ENCODE peak calls at places on chromosome 20, in eight cellular contexts. One of them, this sample, is unnamed.

GRCh38 chr20:62163986-62164762 is 18.7 kb upstream of the MTG2 start:
- DNase-seq in Peyer's patch: no peak
- DNase-seq in esophagus muscularis mucosa: no peak
- DNase-seq in prostate gland: no peak
- DNase-seq in ovary: no peak
- DNase-seq in A549: no peak
- DNase-seq in heart left ventricle: no peak
- DNase-seq in sigmoid colon: no peak
- DNase-seq in this sample: no peak

GRCh38 chr20:64056889-64057627 is 5.9 kb upstream of the TCEA2 start:
- DNase-seq in Peyer's patch: no peak
- DNase-seq in esophagus muscularis mucosa: no peak
- DNase-seq in prostate gland: no peak
- DNase-seq in ovary: no peak
- DNase-seq in A549: no peak
- DNase-seq in heart left ventricle: no peak
- DNase-seq in sigmoid colon: no peak
- DNase-seq in this sample: no peak

GRCh38 chr20:50580016-50580747 is 70.0 kb downstream of the PTPN1 start:
- DNase-seq in Peyer's patch: peak; percentile 84
- DNase-seq in esophagus muscularis mucosa: peak; percentile 92
- DNase-seq in prostate gland: peak; percentile 50
- DNase-seq in ovary: peak; percentile 74
- DNase-seq in A549: peak; percentile 91
- DNase-seq in heart left ventricle: peak; percentile 68
- DNase-seq in sigmoid colon: peak; percentile 86
- DNase-seq in this sample: peak; percentile 64

GRCh38 chr20:30484009-30484748 is 773.3 kb upstream of the DEFB115 start:
- DNase-seq in Peyer's patch: no peak
- DNase-seq in esophagus muscularis mucosa: no peak
- DNase-seq in prostate gland: no peak
- DNase-seq in ovary: no peak
- DNase-seq in A549: no peak
- DNase-seq in heart left ventricle: no peak
- DNase-seq in sigmoid colon: no peak
- DNase-seq in this sample: no peak

GRCh38 chr20:25398363-25399037 is 7.9 kb upstream of the ABHD12 start:
- DNase-seq in Peyer's patch: no peak
- DNase-seq in esophagus muscularis mucosa: no peak
- DNase-seq in prostate gland: no peak
- DNase-seq in ovary: no peak
- DNase-seq in A549: no peak
- DNase-seq in heart left ventricle: no peak
- DNase-seq in sigmoid colon: no peak
- DNase-seq in this sample: no peak

GRCh38 chr20:4989570-4989969 is 11.7 kb downstream of the SLC23A2 start:
- DNase-seq in Peyer's patch: peak; percentile 77
- DNase-seq in esophagus muscularis mucosa: no peak
- DNase-seq in prostate gland: no peak
- DNase-seq in ovary: no peak
- DNase-seq in A549: no peak
- DNase-seq in heart left ventricle: no peak
- DNase-seq in sigmoid colon: no peak
- DNase-seq in this sample: no peak

GRCh38 chr20:23200413-23200812 is 114.3 kb upstream of the CD93 start:
- DNase-seq in Peyer's patch: no peak
- DNase-seq in esophagus muscularis mucosa: no peak
- DNase-seq in prostate gland: no peak
- DNase-seq in ovary: no peak
- DNase-seq in A549: no peak
- DNase-seq in heart left ventricle: no peak
- DNase-seq in sigmoid colon: no peak
- DNase-seq in this sample: no peak

GRCh38 chr20:5510446-5510845 is 193.7 kb upstream of the PROKR2 start:
- DNase-seq in Peyer's patch: no peak
- DNase-seq in esophagus muscularis mucosa: no peak
- DNase-seq in prostate gland: no peak
- DNase-seq in ovary: no peak
- DNase-seq in A549: no peak
- DNase-seq in heart left ventricle: no peak
- DNase-seq in sigmoid colon: no peak
- DNase-seq in this sample: no peak

GRCh38 chr20:10524034-10524476 is 89.0 kb downstream of the SLX4IP start:
- DNase-seq in Peyer's patch: peak; percentile 71
- DNase-seq in esophagus muscularis mucosa: peak; percentile 93
- DNase-seq in prostate gland: no peak
- DNase-seq in ovary: peak; percentile 57
- DNase-seq in A549: no peak
- DNase-seq in heart left ventricle: peak; percentile 48
- DNase-seq in sigmoid colon: peak; percentile 98
- DNase-seq in this sample: no peak

GRCh38 chr20:10371467-10371866 is 62.6 kb downstream of the MKKS start:
- DNase-seq in Peyer's patch: no peak
- DNase-seq in esophagus muscularis mucosa: no peak
- DNase-seq in prostate gland: no peak
- DNase-seq in ovary: no peak
- DNase-seq in A549: no peak
- DNase-seq in heart left ventricle: no peak
- DNase-seq in sigmoid colon: no peak
- DNase-seq in this sample: no peak

GRCh38 chr20:44594730-44595129 is 12.4 kb downstream of the PKIG start:
- DNase-seq in Peyer's patch: no peak
- DNase-seq in esophagus muscularis mucosa: no peak
- DNase-seq in prostate gland: no peak
- DNase-seq in ovary: no peak
- DNase-seq in A549: peak; percentile 46
- DNase-seq in heart left ventricle: no peak
- DNase-seq in sigmoid colon: no peak
- DNase-seq in this sample: no peak

GRCh38 chr20:43853174-43853803 is 61.4 kb upstream of the TOX2 start:
- DNase-seq in Peyer's patch: no peak
- DNase-seq in esophagus muscularis mucosa: no peak
- DNase-seq in prostate gland: no peak
- DNase-seq in ovary: no peak
- DNase-seq in A549: no peak
- DNase-seq in heart left ventricle: no peak
- DNase-seq in sigmoid colon: no peak
- DNase-seq in this sample: no peak

GRCh38 chr20:58550661-58551060 is 35.5 kb upstream of the APCDD1L start:
- DNase-seq in Peyer's patch: no peak
- DNase-seq in esophagus muscularis mucosa: peak; percentile 91
- DNase-seq in prostate gland: peak; percentile 40
- DNase-seq in ovary: no peak
- DNase-seq in A549: no peak
- DNase-seq in heart left ventricle: no peak
- DNase-seq in sigmoid colon: peak; percentile 40
- DNase-seq in this sample: peak; percentile 23

GRCh38 chr20:63658749-63659187 is 656 bp downstream of the RTEL1 start:
- DNase-seq in Peyer's patch: no peak
- DNase-seq in esophagus muscularis mucosa: no peak
- DNase-seq in prostate gland: no peak
- DNase-seq in ovary: no peak
- DNase-seq in A549: no peak
- DNase-seq in heart left ventricle: no peak
- DNase-seq in sigmoid colon: no peak
- DNase-seq in this sample: no peak

DNA sequence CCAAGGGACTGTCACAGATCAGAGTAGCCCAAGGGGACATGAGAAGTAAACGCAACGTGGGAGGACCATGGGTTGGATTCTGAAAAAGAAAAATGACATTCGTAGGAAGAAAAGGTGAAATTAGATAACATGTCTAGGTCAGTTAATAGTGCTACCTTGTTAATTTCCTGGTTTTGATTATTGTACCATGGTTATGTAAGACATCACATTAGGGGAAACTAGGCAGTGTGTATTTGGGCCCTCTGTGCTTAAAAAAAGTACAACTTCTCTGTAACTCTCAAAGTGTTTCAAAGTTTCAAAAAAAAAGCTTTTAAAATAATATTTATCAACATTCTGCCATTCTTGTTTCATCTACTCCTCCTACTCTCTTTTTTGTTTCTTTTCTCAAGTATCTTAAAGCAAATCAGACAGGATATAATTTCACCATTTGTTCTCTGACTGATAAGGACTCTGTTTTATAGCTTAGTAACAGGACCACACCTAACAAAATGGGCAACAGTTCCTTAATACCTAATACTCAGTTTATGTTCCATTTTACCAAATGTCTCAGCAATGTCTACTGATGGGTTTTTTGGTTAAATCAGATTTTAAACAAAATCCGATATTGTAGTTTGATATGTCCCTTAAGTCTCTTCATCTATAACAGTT is 97.1 kb upstream of the PLCB4 start:
- DNase-seq in Peyer's patch: no peak
- DNase-seq in esophagus muscularis mucosa: no peak
- DNase-seq in prostate gland: no peak
- DNase-seq in ovary: no peak
- DNase-seq in A549: no peak
- DNase-seq in heart left ventricle: no peak
- DNase-seq in sigmoid colon: no peak
- DNase-seq in this sample: no peak
- H3K27ac ChIP-seq in Peyer's patch: no peak overlapping the region
- H3K27ac ChIP-seq in esophagus muscularis mucosa: no peak overlapping the region
- H3K27ac ChIP-seq in prostate gland: no peak overlapping the region
- H3K27ac ChIP-seq in ovary: no peak overlapping the region
- H3K27ac ChIP-seq in A549: no peak overlapping the region
- H3K27ac ChIP-seq in heart left ventricle: peak overlapping the region; percentile 36
- H3K27ac ChIP-seq in sigmoid colon: no peak overlapping the region
- H3K27ac ChIP-seq in this sample: no peak overlapping the region

GRCh38 chr20:1087311-1087710 is 31.1 kb upstream of the PSMF1 start:
- DNase-seq in Peyer's patch: no peak
- DNase-seq in esophagus muscularis mucosa: no peak
- DNase-seq in prostate gland: no peak
- DNase-seq in ovary: no peak
- DNase-seq in A549: no peak
- DNase-seq in heart left ventricle: no peak
- DNase-seq in sigmoid colon: no peak
- DNase-seq in this sample: no peak
- H3K4me1 ChIP-seq in Peyer's patch: no peaks in the 10 kb centered on the region
- H3K4me1 ChIP-seq in esophagus muscularis mucosa: no peaks in the 10 kb centered on the region
- H3K4me1 ChIP-seq in prostate gland: no peaks in the 10 kb centered on the region
- H3K4me1 ChIP-seq in ovary: no peaks in the 10 kb centered on the region
- H3K4me1 ChIP-seq in A549: no peaks in the 10 kb centered on the region
- H3K4me1 ChIP-seq in heart left ventricle: no peaks in the 10 kb centered on the region
- H3K4me1 ChIP-seq in sigmoid colon: no peaks in the 10 kb centered on the region
- H3K4me1 ChIP-seq in this sample: no peaks in the 10 kb centered on the region

GRCh38 chr20:32191422-32191821 is 16.1 kb downstream of the PLAGL2 start:
- DNase-seq in Peyer's patch: peak; percentile 38
- DNase-seq in esophagus muscularis mucosa: no peak
- DNase-seq in prostate gland: no peak
- DNase-seq in ovary: no peak
- DNase-seq in A549: no peak
- DNase-seq in heart left ventricle: no peak
- DNase-seq in sigmoid colon: no peak
- DNase-seq in this sample: no peak

GRCh38 chr20:32191873-32192272 is 15.7 kb downstream of the PLAGL2 start:
- DNase-seq in Peyer's patch: peak; percentile 25
- DNase-seq in esophagus muscularis mucosa: no peak
- DNase-seq in prostate gland: no peak
- DNase-seq in ovary: no peak
- DNase-seq in A549: no peak
- DNase-seq in heart left ventricle: no peak
- DNase-seq in sigmoid colon: no peak
- DNase-seq in this sample: no peak

GRCh38 chr20:32199006-32199405 is 8.5 kb downstream of the PLAGL2 start:
- DNase-seq in Peyer's patch: no peak
- DNase-seq in esophagus muscularis mucosa: no peak
- DNase-seq in prostate gland: no peak
- DNase-seq in ovary: no peak
- DNase-seq in A549: no peak
- DNase-seq in heart left ventricle: no peak
- DNase-seq in sigmoid colon: no peak
- DNase-seq in this sample: no peak

GRCh38 chr20:32192698-32193097 is 14.8 kb downstream of the PLAGL2 start:
- DNase-seq in Peyer's patch: peak; percentile 27
- DNase-seq in esophagus muscularis mucosa: no peak
- DNase-seq in prostate gland: no peak
- DNase-seq in ovary: no peak
- DNase-seq in A549: no peak
- DNase-seq in heart left ventricle: no peak
- DNase-seq in sigmoid colon: no peak
- DNase-seq in this sample: no peak

GRCh38 chr20:32195581-32195980 is 12.0 kb downstream of the PLAGL2 start:
- DNase-seq in Peyer's patch: peak; percentile 40
- DNase-seq in esophagus muscularis mucosa: no peak
- DNase-seq in prostate gland: peak; percentile 54
- DNase-seq in ovary: no peak
- DNase-seq in A549: no peak
- DNase-seq in heart left ventricle: no peak
- DNase-seq in sigmoid colon: no peak
- DNase-seq in this sample: peak; percentile 63
- TF ChIP-seq POLR2A in Peyer's patch: no peak
- TF ChIP-seq POLR2A in esophagus muscularis mucosa: no peak
- TF ChIP-seq POLR2A in prostate gland: no peak
- TF ChIP-seq POLR2A in ovary: no peak
- TF ChIP-seq POLR2A in A549: no peak
- TF ChIP-seq POLR2A in heart left ventricle: no peak
- TF ChIP-seq POLR2A in sigmoid colon: no peak
- TF ChIP-seq POLR2A in this sample: no peak

GRCh38 chr20:34581341-34582189 is 23.0 kb downstream of the MAP1LC3A start:
- DNase-seq in Peyer's patch: no peak
- DNase-seq in esophagus muscularis mucosa: peak; percentile 85
- DNase-seq in prostate gland: no peak
- DNase-seq in ovary: no peak
- DNase-seq in A549: no peak
- DNase-seq in heart left ventricle: no peak
- DNase-seq in sigmoid colon: no peak
- DNase-seq in this sample: no peak

GRCh38 chr20:34582221-34582620 is 23.7 kb downstream of the MAP1LC3A start:
- DNase-seq in Peyer's patch: no peak
- DNase-seq in esophagus muscularis mucosa: peak; percentile 14
- DNase-seq in prostate gland: no peak
- DNase-seq in ovary: no peak
- DNase-seq in A549: no peak
- DNase-seq in heart left ventricle: no peak
- DNase-seq in sigmoid colon: no peak
- DNase-seq in this sample: no peak

GRCh38 chr20:34585019-34585418 is 26.5 kb downstream of the MAP1LC3A start:
- DNase-seq in Peyer's patch: no peak
- DNase-seq in esophagus muscularis mucosa: peak; percentile 53
- DNase-seq in prostate gland: no peak
- DNase-seq in ovary: no peak
- DNase-seq in A549: no peak
- DNase-seq in heart left ventricle: no peak
- DNase-seq in sigmoid colon: no peak
- DNase-seq in this sample: no peak

GRCh38 chr20:34582911-34583310 is 24.4 kb downstream of the MAP1LC3A start:
- DNase-seq in Peyer's patch: no peak
- DNase-seq in esophagus muscularis mucosa: peak; percentile 64
- DNase-seq in prostate gland: no peak
- DNase-seq in ovary: no peak
- DNase-seq in A549: no peak
- DNase-seq in heart left ventricle: no peak
- DNase-seq in sigmoid colon: no peak
- DNase-seq in this sample: no peak

DNA sequence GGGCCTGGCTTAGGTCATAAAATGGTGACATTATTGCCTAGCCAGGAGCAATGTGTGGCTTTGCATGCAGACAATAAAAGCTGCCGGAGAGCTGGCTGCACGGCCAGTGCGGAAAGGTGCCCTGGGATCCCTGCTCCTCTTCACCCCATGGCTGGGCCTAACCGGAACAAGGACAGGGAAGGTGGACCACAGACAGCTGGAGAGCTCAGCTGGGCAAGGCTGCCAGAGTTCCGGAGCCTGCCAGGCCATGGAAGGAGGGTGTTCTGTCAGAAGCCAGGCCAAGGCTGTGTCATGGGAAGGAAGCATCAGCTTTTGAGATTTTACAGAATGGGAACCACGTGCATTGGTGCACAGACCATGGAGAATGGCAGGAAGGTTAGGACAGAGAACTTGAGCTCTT is 25.0 kb downstream of the MAP1LC3A start:
- DNase-seq in Peyer's patch: no peak
- DNase-seq in esophagus muscularis mucosa: peak; percentile 39
- DNase-seq in prostate gland: no peak
- DNase-seq in ovary: no peak
- DNase-seq in A549: no peak
- DNase-seq in heart left ventricle: no peak
- DNase-seq in sigmoid colon: no peak
- DNase-seq in this sample: no peak
- H3K27ac ChIP-seq in Peyer's patch: no peak overlapping the region
- H3K27ac ChIP-seq in esophagus muscularis mucosa: no peak overlapping the region
- H3K27ac ChIP-seq in prostate gland: no peak overlapping the region
- H3K27ac ChIP-seq in ovary: no peak overlapping the region
- H3K27ac ChIP-seq in A549: no peak overlapping the region
- H3K27ac ChIP-seq in heart left ventricle: peak overlapping the region; percentile 49
- H3K27ac ChIP-seq in sigmoid colon: no peak overlapping the region
- H3K27ac ChIP-seq in this sample: no peak overlapping the region

This sample was measured in stomach.